ENCODE peak calls at places on chromosome 4, in seven cellular contexts. T, U, M, O, W, L and Z are unnamed samples.

GRCh38 chr4:71130827-71131603 is 137.6 kb downstream of the DCK start:
- DNase-seq in T (no peak), U (peak; percentile 72), M (no peak), O (no peak), W (no peak), L (no peak), Z (no peak)

GRCh38 chr4:54234497-54235205 is 5.6 kb downstream of the PDGFRA start:
- DNase-seq in T (no peak), U (peak; percentile 8), M (no peak), O (no peak), W (no peak), L (no peak), Z (no peak)

GRCh38 chr4:76055005-76055404 is 19.1 kb upstream of the CXCL11 start:
- DNase-seq in T (no peak), U (no peak), M (no peak), O (no peak), W (no peak), L (no peak), Z (no peak)

GRCh38 chr4:162241857-162242256 is 78.1 kb upstream of the FSTL5 start:
- DNase-seq in T (no peak), U (no peak), M (no peak), O (no peak), W (no peak), L (no peak), Z (no peak)

GRCh38 chr4:95167809-95168208 is 381.0 kb downstream of the UNC5C start:
- DNase-seq in T (no peak), U (no peak), M (no peak), O (no peak), W (no peak), L (no peak), Z (no peak)

GRCh38 chr4:132572210-132572609 is 576.9 kb upstream of the PCDH10 start:
- DNase-seq in T (no peak), U (peak; percentile 9), M (no peak), O (no peak), W (no peak), L (no peak), Z (no peak)

GRCh38 chr4:1008840-1009646 is 2.4 kb upstream of the FGFRL1 start:
- DNase-seq in T (peak; percentile 43), U (no peak), M (peak; percentile 49), O (no peak), W (no peak), L (no peak), Z (peak; percentile 26)

GRCh38 chr4:75831856-75832405 is 70.3 kb downstream of the PPEF2 start:
- DNase-seq in T (no peak), U (no peak), M (no peak), O (peak; percentile 39), W (no peak), L (no peak), Z (no peak)

GRCh38 chr4:12679217-12679616 is 804.9 kb downstream of the RAB28 start:
- DNase-seq in T (no peak), U (no peak), M (no peak), O (no peak), W (no peak), L (no peak), Z (no peak)

GRCh38 chr4:83387922-83388676 is 53.5 kb upstream of the HPSE start:
- DNase-seq in T (no peak), U (no peak), M (no peak), O (no peak), W (no peak), L (no peak), Z (no peak)

GRCh38 chr4:40553995-40554394 is 75.7 kb downstream of the RBM47 start:
- DNase-seq in T (no peak), U (no peak), M (no peak), O (peak; percentile 35), W (no peak), L (no peak), Z (no peak)

GRCh38 chr4:10099521-10100325 is 16.9 kb downstream of the WDR1 start:
- DNase-seq in T (no peak), U (no peak), M (no peak), O (no peak), W (no peak), L (no peak), Z (no peak)
- H3K27ac ChIP-seq in T (peak overlapping the region; percentile 99), U (no peak overlapping the region), M (peak overlapping the region; percentile 77), O (peak overlapping the region; percentile 97), W (peak overlapping the region; percentile 90), L (peak overlapping the region; percentile 7), Z (no peak overlapping the region)

GRCh38 chr4:87565746-87566145 is 36.6 kb upstream of the SPARCL1 start:
- DNase-seq in T (no peak), U (no peak), M (no peak), O (no peak), W (no peak), L (no peak), Z (no peak)
- H3K4me3 ChIP-seq in T (no peak overlapping the region), U (no peak overlapping the region), M (no peak overlapping the region), O (no peak overlapping the region), W (no peak overlapping the region), L (no peak overlapping the region), Z (no peak overlapping the region)

GRCh38 chr4:37978509-37978908 is 18.3 kb downstream of the PTTG2 start:
- DNase-seq in T (no peak), U (no peak), M (no peak), O (no peak), W (no peak), L (no peak), Z (no peak)

GRCh38 chr4:37973481-37973880 is 13.3 kb downstream of the PTTG2 start:
- DNase-seq in T (no peak), U (no peak), M (no peak), O (no peak), W (no peak), L (no peak), Z (no peak)

GRCh38 chr4:37977471-37978452 is 17.6 kb downstream of the PTTG2 start:
- DNase-seq in T (peak; percentile 72), U (peak; percentile 42), M (peak; percentile 74), O (peak; percentile 22), W (peak; percentile 84), L (peak; percentile 48), Z (peak; percentile 79)

GRCh38 chr4:37976513-37976912 is 16.3 kb downstream of the PTTG2 start:
- DNase-seq in T (no peak), U (no peak), M (no peak), O (no peak), W (no peak), L (no peak), Z (no peak)

GRCh38 chr4:37976991-37977470 is 16.8 kb downstream of the PTTG2 start:
- DNase-seq in T (peak; percentile 82), U (no peak), M (peak; percentile 77), O (peak; percentile 57), W (peak; percentile 79), L (peak; percentile 55), Z (peak; percentile 85)
- TF ChIP-seq CTCF in T (no peak), U (no peak), M (no peak), O (no peak), W (peak; percentile 41), L (no peak), Z (no peak)

DNA sequence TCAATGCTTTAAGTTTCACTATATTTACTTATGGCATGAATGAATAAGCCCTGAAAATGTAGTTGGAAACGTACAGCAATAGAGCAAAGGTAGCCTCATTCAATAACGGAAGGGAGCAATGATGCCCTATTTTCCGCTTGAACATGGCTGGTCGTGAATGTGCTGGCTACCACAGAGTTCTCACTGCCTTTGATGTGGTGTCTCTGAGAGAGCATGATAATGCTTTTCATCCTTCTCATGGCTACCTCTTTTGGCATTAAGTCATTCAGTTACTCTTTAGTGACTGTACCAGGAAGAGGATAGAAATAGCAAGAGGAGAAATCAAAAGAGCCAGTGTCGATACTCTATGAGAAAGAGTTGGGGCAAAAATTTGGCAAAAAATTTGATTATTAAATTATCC is 308.0 kb downstream of the PPP3CA start:
- DNase-seq in T (no peak), U (no peak), M (no peak), O (no peak), W (no peak), L (no peak), Z (no peak)
- H3K27ac ChIP-seq in T (no peak overlapping the region), U (no peak overlapping the region), M (no peak overlapping the region), O (no peak overlapping the region), W (no peak overlapping the region), L (no peak overlapping the region), Z (no peak overlapping the region)

DNA sequence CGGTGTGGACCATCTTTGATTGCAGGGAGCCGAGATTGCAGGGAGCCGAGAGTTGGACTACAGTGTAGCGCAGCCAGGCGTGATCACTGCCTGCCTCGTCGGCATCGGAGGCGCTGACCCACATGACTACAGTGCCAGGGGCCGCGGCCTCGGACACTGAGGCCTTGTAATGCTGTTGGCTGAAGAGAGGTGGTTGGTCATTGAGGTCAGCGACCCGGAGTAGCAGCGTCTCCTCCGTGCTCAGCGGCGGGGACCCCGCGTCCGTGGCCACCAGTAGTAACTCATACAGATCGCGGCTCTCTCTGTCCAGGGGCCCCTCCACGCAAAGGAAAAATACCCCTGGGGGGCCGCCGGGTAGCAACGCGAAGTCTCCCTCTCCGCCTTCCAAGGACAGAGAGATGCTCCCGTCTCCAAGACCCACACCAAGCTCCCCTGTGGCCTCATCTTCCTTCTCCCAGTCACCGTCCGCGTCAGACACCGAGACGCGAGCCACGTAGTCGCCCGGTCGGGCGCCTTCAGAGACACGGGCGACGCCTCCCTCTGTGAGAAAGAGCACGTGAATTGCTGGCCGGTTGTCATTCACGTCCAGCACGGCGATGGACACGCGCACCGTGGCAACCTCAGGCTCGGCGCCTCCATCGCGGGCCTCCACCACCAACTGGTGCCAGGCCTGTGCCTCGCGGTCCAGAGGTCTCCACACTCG is 1.9 kb downstream of the DCHS2 start:
- DNase-seq in T (peak; percentile 10), U (no peak), M (no peak), O (no peak), W (no peak), L (no peak), Z (no peak)
- H3K4me3 ChIP-seq in T (peak overlapping the region; percentile 49), U (no peak overlapping the region), M (peak overlapping the region; percentile 41), O (no peak overlapping the region), W (no peak overlapping the region), L (no peak overlapping the region), Z (no peak overlapping the region)

GRCh38 chr4:182142146-182143085 is 100.8 kb upstream of the TENM3 start:
- DNase-seq in T (peak; percentile 20), U (no peak), M (no peak), O (no peak), W (no peak), L (no peak), Z (no peak)
- TF ChIP-seq CTCF in T (no peak), U (peak; percentile 38), M (no peak), O (no peak), W (no peak), L (no peak), Z (no peak)

DNA sequence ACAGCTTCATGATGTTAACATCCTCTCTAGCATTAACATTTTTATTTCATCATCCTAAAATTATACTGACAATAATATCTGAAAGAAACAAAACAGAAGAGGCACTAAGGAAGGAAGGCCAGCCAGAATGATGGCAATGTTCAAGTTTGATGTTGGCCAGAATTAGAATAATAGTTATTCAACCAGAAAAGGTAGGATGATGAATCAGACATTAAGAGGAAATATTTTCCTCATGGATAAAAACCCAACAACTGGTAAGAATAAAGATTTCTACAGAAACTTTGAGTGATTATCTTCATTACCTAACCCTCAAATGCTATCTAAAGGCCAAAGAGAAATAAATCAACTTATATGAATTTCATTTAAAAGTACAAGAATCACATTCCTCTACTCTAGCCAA is 105.2 kb downstream of the PDE5A start:
- DNase-seq in T (no peak), U (no peak), M (no peak), O (no peak), W (no peak), L (no peak), Z (no peak)
- H3K27ac ChIP-seq in T (no peak overlapping the region), U (no peak overlapping the region), M (peak overlapping the region; percentile 40), O (no peak overlapping the region), W (no peak overlapping the region), L (no peak overlapping the region), Z (no peak overlapping the region)

GRCh38 chr4:78971326-78971725 is 32.1 kb upstream of the PAQR3 start:
- DNase-seq in T (no peak), U (no peak), M (no peak), O (peak; percentile 70), W (no peak), L (no peak), Z (peak; percentile 14)
- H3K4me3 ChIP-seq in T (no peak overlapping the region), U (no peak overlapping the region), M (no peak overlapping the region), O (peak overlapping the region; percentile 20), W (no peak overlapping the region), L (no peak overlapping the region), Z (no peak overlapping the region)